ENCODE peak calls at places on chromosomes 6 and 20, in eight cellular contexts. One of them, this sample, is unnamed.

GRCh38 chr6:118506071-118506638 is 41.9 kb upstream of the PLN start:
- DNase-seq in vagina: no peak
- DNase-seq in fibroblast of lung: peak; percentile 26
- DNase-seq in fibroblast of villous mesenchyme: no peak
- DNase-seq in sigmoid colon: no peak
- DNase-seq in A549: no peak
- DNase-seq in left ventricle myocardium inferior: no peak
- DNase-seq in choroid plexus epithelial cell: no peak
- DNase-seq in this sample: no peak

GRCh38 chr20:19338960-19339359 is 126.5 kb downstream of the SLC24A3 start:
- DNase-seq in vagina: no peak
- DNase-seq in fibroblast of lung: no peak
- DNase-seq in fibroblast of villous mesenchyme: peak; percentile 10
- DNase-seq in sigmoid colon: no peak
- DNase-seq in A549: no peak
- DNase-seq in left ventricle myocardium inferior: no peak
- DNase-seq in choroid plexus epithelial cell: no peak
- DNase-seq in this sample: no peak

GRCh38 chr20:3330046-3330741 is 77.3 kb downstream of the DNAAF9 start:
- DNase-seq in vagina: no peak
- DNase-seq in fibroblast of lung: no peak
- DNase-seq in fibroblast of villous mesenchyme: peak; percentile 73
- DNase-seq in sigmoid colon: no peak
- DNase-seq in A549: no peak
- DNase-seq in left ventricle myocardium inferior: no peak
- DNase-seq in choroid plexus epithelial cell: peak; percentile 67
- DNase-seq in this sample: no peak

GRCh38 chr6:27178001-27178730 is 69.3 kb upstream of the PRSS16 start:
- DNase-seq in vagina: no peak
- DNase-seq in fibroblast of lung: peak; percentile 95
- DNase-seq in fibroblast of villous mesenchyme: peak; percentile 90
- DNase-seq in sigmoid colon: peak; percentile 87
- DNase-seq in A549: peak; percentile 31
- DNase-seq in left ventricle myocardium inferior: peak; percentile 51
- DNase-seq in choroid plexus epithelial cell: peak; percentile 92
- DNase-seq in this sample: peak; percentile 90

GRCh38 chr6:26031151-26031594 is 56.1 kb upstream of the HFE start:
- DNase-seq in vagina: no peak
- DNase-seq in fibroblast of lung: peak; percentile 19
- DNase-seq in fibroblast of villous mesenchyme: no peak
- DNase-seq in sigmoid colon: no peak
- DNase-seq in A549: no peak
- DNase-seq in left ventricle myocardium inferior: no peak
- DNase-seq in choroid plexus epithelial cell: no peak
- DNase-seq in this sample: no peak

GRCh38 chr6:79719248-79719975 is 88.3 kb downstream of the SH3BGRL2 start:
- DNase-seq in vagina: no peak
- DNase-seq in fibroblast of lung: peak; percentile 85
- DNase-seq in fibroblast of villous mesenchyme: no peak
- DNase-seq in sigmoid colon: no peak
- DNase-seq in A549: no peak
- DNase-seq in left ventricle myocardium inferior: no peak
- DNase-seq in choroid plexus epithelial cell: peak; percentile 55
- DNase-seq in this sample: no peak

GRCh38 chr6:28838289-28838633 is 85.5 kb downstream of the TRIM27 start:
- DNase-seq in vagina: no peak
- DNase-seq in fibroblast of lung: peak; percentile 46
- DNase-seq in fibroblast of villous mesenchyme: peak; percentile 78
- DNase-seq in sigmoid colon: peak; percentile 68
- DNase-seq in A549: no peak
- DNase-seq in left ventricle myocardium inferior: peak; percentile 29
- DNase-seq in choroid plexus epithelial cell: peak; percentile 81
- DNase-seq in this sample: peak; percentile 82

GRCh38 chr6:81242634-81243033 is 509.8 kb downstream of the TENT5A start:
- DNase-seq in vagina: no peak
- DNase-seq in fibroblast of lung: peak; percentile 55
- DNase-seq in fibroblast of villous mesenchyme: no peak
- DNase-seq in sigmoid colon: no peak
- DNase-seq in A549: no peak
- DNase-seq in left ventricle myocardium inferior: no peak
- DNase-seq in choroid plexus epithelial cell: peak; percentile 8
- DNase-seq in this sample: no peak

GRCh38 chr6:5728726-5729434 is 277.8 kb downstream of the NRN1 start:
- DNase-seq in vagina: no peak
- DNase-seq in fibroblast of lung: peak; percentile 78
- DNase-seq in fibroblast of villous mesenchyme: no peak
- DNase-seq in sigmoid colon: no peak
- DNase-seq in A549: no peak
- DNase-seq in left ventricle myocardium inferior: no peak
- DNase-seq in choroid plexus epithelial cell: peak; percentile 10
- DNase-seq in this sample: no peak

GRCh38 chr6:27161946-27162603 is 85.4 kb upstream of the PRSS16 start:
- DNase-seq in vagina: no peak
- DNase-seq in fibroblast of lung: peak; percentile 70
- DNase-seq in fibroblast of villous mesenchyme: peak; percentile 53
- DNase-seq in sigmoid colon: no peak
- DNase-seq in A549: no peak
- DNase-seq in left ventricle myocardium inferior: no peak
- DNase-seq in choroid plexus epithelial cell: peak; percentile 70
- DNase-seq in this sample: peak; percentile 62

GRCh38 chr6:62998022-62998421 is 213.2 kb upstream of the FKBP1C start:
- DNase-seq in vagina: no peak
- DNase-seq in fibroblast of lung: no peak
- DNase-seq in fibroblast of villous mesenchyme: no peak
- DNase-seq in sigmoid colon: no peak
- DNase-seq in A549: no peak
- DNase-seq in left ventricle myocardium inferior: no peak
- DNase-seq in choroid plexus epithelial cell: no peak
- DNase-seq in this sample: no peak

GRCh38 chr6:155126727-155127439 is 131.8 kb downstream of the TIAM2 start:
- DNase-seq in vagina: no peak
- DNase-seq in fibroblast of lung: peak; percentile 96
- DNase-seq in fibroblast of villous mesenchyme: peak; percentile 75
- DNase-seq in sigmoid colon: no peak
- DNase-seq in A549: peak; percentile 77
- DNase-seq in left ventricle myocardium inferior: no peak
- DNase-seq in choroid plexus epithelial cell: peak; percentile 64
- DNase-seq in this sample: peak; percentile 20

GRCh38 chr6:79750806-79751205 is 119.7 kb downstream of the SH3BGRL2 start:
- DNase-seq in vagina: no peak
- DNase-seq in fibroblast of lung: no peak
- DNase-seq in fibroblast of villous mesenchyme: no peak
- DNase-seq in sigmoid colon: no peak
- DNase-seq in A549: no peak
- DNase-seq in left ventricle myocardium inferior: no peak
- DNase-seq in choroid plexus epithelial cell: peak; percentile 78
- DNase-seq in this sample: no peak

GRCh38 chr6:19905584-19905983 is 68.4 kb downstream of the ID4 start:
- DNase-seq in vagina: no peak
- DNase-seq in fibroblast of lung: no peak
- DNase-seq in fibroblast of villous mesenchyme: no peak
- DNase-seq in sigmoid colon: no peak
- DNase-seq in A549: no peak
- DNase-seq in left ventricle myocardium inferior: no peak
- DNase-seq in choroid plexus epithelial cell: no peak
- DNase-seq in this sample: no peak

DNA sequence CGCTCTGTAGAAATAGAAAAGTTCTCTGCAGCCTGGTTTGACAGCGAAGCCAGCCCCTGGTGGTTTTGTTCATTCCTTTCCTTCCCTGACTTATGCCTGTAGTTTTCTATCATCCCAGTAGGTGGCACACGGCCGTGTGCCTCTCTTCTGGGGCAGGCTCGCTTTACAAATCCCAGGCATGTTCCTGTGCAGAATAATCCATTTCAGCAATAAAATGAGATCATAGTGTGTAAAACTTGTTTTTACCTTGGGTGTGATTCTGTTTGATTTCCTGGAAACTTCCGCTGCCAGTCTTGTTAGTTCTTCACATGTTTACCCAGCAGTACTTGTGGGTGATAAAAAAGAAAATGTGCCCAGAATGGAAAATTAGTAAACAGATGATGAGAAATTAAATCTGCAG is 7.4 kb upstream of the INSM1 start:
- DNase-seq in vagina: no peak
- DNase-seq in fibroblast of lung: peak; percentile 53
- DNase-seq in fibroblast of villous mesenchyme: peak; percentile 62
- DNase-seq in sigmoid colon: no peak
- DNase-seq in A549: peak; percentile 75
- DNase-seq in left ventricle myocardium inferior: no peak
- DNase-seq in choroid plexus epithelial cell: peak; percentile 85
- DNase-seq in this sample: peak; percentile 61
- TF ChIP-seq CTCF in vagina: peak; percentile 70
- TF ChIP-seq CTCF in fibroblast of lung: peak; percentile 80
- TF ChIP-seq CTCF in fibroblast of villous mesenchyme: peak; percentile 78
- TF ChIP-seq CTCF in sigmoid colon: peak; percentile 19
- TF ChIP-seq CTCF in A549: peak; percentile 75
- TF ChIP-seq CTCF in left ventricle myocardium inferior: peak; percentile 83
- TF ChIP-seq CTCF in choroid plexus epithelial cell: peak; percentile 95
- TF ChIP-seq CTCF in this sample: peak; percentile 75

GRCh38 chr6:160765412-160765811 is 63.4 kb downstream of the PLG start:
- DNase-seq in vagina: no peak
- DNase-seq in fibroblast of lung: no peak
- DNase-seq in fibroblast of villous mesenchyme: no peak
- DNase-seq in sigmoid colon: no peak
- DNase-seq in A549: no peak
- DNase-seq in left ventricle myocardium inferior: no peak
- DNase-seq in choroid plexus epithelial cell: no peak
- DNase-seq in this sample: no peak

GRCh38 chr6:160767647-160768019 is 65.6 kb downstream of the PLG start:
- DNase-seq in vagina: no peak
- DNase-seq in fibroblast of lung: no peak
- DNase-seq in fibroblast of villous mesenchyme: peak; percentile 30
- DNase-seq in sigmoid colon: no peak
- DNase-seq in A549: no peak
- DNase-seq in left ventricle myocardium inferior: no peak
- DNase-seq in choroid plexus epithelial cell: no peak
- DNase-seq in this sample: no peak

GRCh38 chr6:160767019-160767646 is 65.1 kb downstream of the PLG start:
- DNase-seq in vagina: no peak
- DNase-seq in fibroblast of lung: peak; percentile 48
- DNase-seq in fibroblast of villous mesenchyme: no peak
- DNase-seq in sigmoid colon: peak; percentile 87
- DNase-seq in A549: peak; percentile 62
- DNase-seq in left ventricle myocardium inferior: peak; percentile 57
- DNase-seq in choroid plexus epithelial cell: peak; percentile 34
- DNase-seq in this sample: peak; percentile 90

GRCh38 chr6:160768101-160768500 is 66.1 kb downstream of the PLG start:
- DNase-seq in vagina: no peak
- DNase-seq in fibroblast of lung: no peak
- DNase-seq in fibroblast of villous mesenchyme: no peak
- DNase-seq in sigmoid colon: no peak
- DNase-seq in A549: no peak
- DNase-seq in left ventricle myocardium inferior: no peak
- DNase-seq in choroid plexus epithelial cell: no peak
- DNase-seq in this sample: no peak

GRCh38 chr6:160766657-160767018 is 64.6 kb downstream of the PLG start:
- DNase-seq in vagina: no peak
- DNase-seq in fibroblast of lung: no peak
- DNase-seq in fibroblast of villous mesenchyme: no peak
- DNase-seq in sigmoid colon: no peak
- DNase-seq in A549: no peak
- DNase-seq in left ventricle myocardium inferior: no peak
- DNase-seq in choroid plexus epithelial cell: no peak
- DNase-seq in this sample: no peak
- H3K4me3 ChIP-seq in vagina: peak overlapping the region; percentile 50
- H3K4me3 ChIP-seq in fibroblast of lung: no peak overlapping the region
- H3K4me3 ChIP-seq in fibroblast of villous mesenchyme: no peak overlapping the region
- H3K4me3 ChIP-seq in sigmoid colon: peak overlapping the region; percentile 50
- H3K4me3 ChIP-seq in A549: peak overlapping the region; percentile 56
- H3K4me3 ChIP-seq in left ventricle myocardium inferior: peak overlapping the region; percentile 60
- H3K4me3 ChIP-seq in choroid plexus epithelial cell: no peak overlapping the region
- H3K4me3 ChIP-seq in this sample: peak overlapping the region; percentile 61

GRCh38 chr20:22805219-22805618 is 220.8 kb upstream of the FOXA2 start:
- DNase-seq in vagina: no peak
- DNase-seq in fibroblast of lung: peak; percentile 84
- DNase-seq in fibroblast of villous mesenchyme: peak; percentile 92
- DNase-seq in sigmoid colon: no peak
- DNase-seq in A549: peak; percentile 33
- DNase-seq in left ventricle myocardium inferior: peak; percentile 34
- DNase-seq in choroid plexus epithelial cell: peak; percentile 96
- DNase-seq in this sample: no peak
- TF ChIP-seq CTCF in vagina: no peak
- TF ChIP-seq CTCF in fibroblast of lung: no peak
- TF ChIP-seq CTCF in fibroblast of villous mesenchyme: no peak
- TF ChIP-seq CTCF in sigmoid colon: no peak
- TF ChIP-seq CTCF in A549: no peak
- TF ChIP-seq CTCF in left ventricle myocardium inferior: no peak
- TF ChIP-seq CTCF in choroid plexus epithelial cell: no peak
- TF ChIP-seq CTCF in this sample: no peak

GRCh38 chr6:134170844-134171243 is 118.4 kb upstream of the SLC2A12 start:
- DNase-seq in vagina: no peak
- DNase-seq in fibroblast of lung: no peak
- DNase-seq in fibroblast of villous mesenchyme: peak; percentile 45
- DNase-seq in sigmoid colon: peak; percentile 70
- DNase-seq in A549: no peak
- DNase-seq in left ventricle myocardium inferior: no peak
- DNase-seq in choroid plexus epithelial cell: peak; percentile 75
- DNase-seq in this sample: no peak

GRCh38 chr6:134172020-134172766 is 119.8 kb upstream of the SLC2A12 start:
- DNase-seq in vagina: no peak
- DNase-seq in fibroblast of lung: no peak
- DNase-seq in fibroblast of villous mesenchyme: peak; percentile 32
- DNase-seq in sigmoid colon: no peak
- DNase-seq in A549: no peak
- DNase-seq in left ventricle myocardium inferior: no peak
- DNase-seq in choroid plexus epithelial cell: peak; percentile 29
- DNase-seq in this sample: no peak

GRCh38 chr6:134171517-134171916 is 119.1 kb upstream of the SLC2A12 start:
- DNase-seq in vagina: no peak
- DNase-seq in fibroblast of lung: no peak
- DNase-seq in fibroblast of villous mesenchyme: peak; percentile 43
- DNase-seq in sigmoid colon: no peak
- DNase-seq in A549: no peak
- DNase-seq in left ventricle myocardium inferior: no peak
- DNase-seq in choroid plexus epithelial cell: peak; percentile 46
- DNase-seq in this sample: no peak

GRCh38 chr6:134168580-134169223 is 116.3 kb upstream of the SLC2A12 start:
- DNase-seq in vagina: no peak
- DNase-seq in fibroblast of lung: no peak
- DNase-seq in fibroblast of villous mesenchyme: peak; percentile 68
- DNase-seq in sigmoid colon: no peak
- DNase-seq in A549: no peak
- DNase-seq in left ventricle myocardium inferior: no peak
- DNase-seq in choroid plexus epithelial cell: peak; percentile 47
- DNase-seq in this sample: no peak

DNA sequence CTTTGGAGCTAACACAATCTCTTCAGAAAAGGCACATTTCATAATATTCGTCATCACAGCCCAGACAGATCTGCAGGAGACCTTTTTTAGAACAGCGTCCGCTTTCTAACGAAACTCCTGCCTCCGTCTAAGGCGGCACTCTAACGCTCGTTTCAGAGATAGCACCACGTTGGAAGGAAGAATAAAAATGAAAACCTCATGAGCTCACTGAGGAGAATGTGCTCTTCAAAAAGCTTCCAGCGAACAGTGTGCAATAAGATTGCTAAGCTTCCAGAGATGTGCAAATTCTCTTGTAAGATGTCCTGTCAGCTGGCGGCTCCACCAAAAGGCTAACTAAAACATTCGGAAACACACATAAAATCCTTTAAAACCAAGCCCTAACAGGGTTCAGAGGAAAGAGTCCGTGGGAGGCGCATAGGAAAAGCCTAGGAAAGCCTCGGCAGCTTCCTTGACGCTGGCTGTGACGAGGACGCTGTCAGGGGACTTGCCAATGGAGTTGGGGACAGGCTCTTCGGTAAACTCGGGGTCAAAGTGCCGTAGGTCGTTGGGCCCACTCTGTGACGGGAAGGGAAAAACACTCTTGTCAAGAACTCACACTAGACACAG is 117.6 kb upstream of the SLC2A12 start:
- DNase-seq in vagina: no peak
- DNase-seq in fibroblast of lung: no peak
- DNase-seq in fibroblast of villous mesenchyme: peak; percentile 50
- DNase-seq in sigmoid colon: no peak
- DNase-seq in A549: no peak
- DNase-seq in left ventricle myocardium inferior: no peak
- DNase-seq in choroid plexus epithelial cell: peak; percentile 38
- DNase-seq in this sample: no peak
- H3K4me3 ChIP-seq in vagina: peak overlapping the region; percentile 22
- H3K4me3 ChIP-seq in fibroblast of lung: peak overlapping the region; percentile 6
- H3K4me3 ChIP-seq in fibroblast of villous mesenchyme: peak overlapping the region; percentile 98
- H3K4me3 ChIP-seq in sigmoid colon: no peak overlapping the region
- H3K4me3 ChIP-seq in A549: peak overlapping the region; percentile 81
- H3K4me3 ChIP-seq in left ventricle myocardium inferior: peak overlapping the region; percentile 86
- H3K4me3 ChIP-seq in choroid plexus epithelial cell: peak overlapping the region; percentile 73
- H3K4me3 ChIP-seq in this sample: no peak overlapping the region

This sample was measured in GM12865.